ENCODE peak calls at places on chromosomes 1 and 21, in eight cellular contexts. One of them, this sample, is unnamed.

GRCh38 chr1:185739967-185740366 is 5.8 kb downstream of the HMCN1 start:
- DNase-seq in AG04450: no peak
- DNase-seq in WERI-Rb-1: no peak
- DNase-seq in OCI-LY7: no peak
- DNase-seq in heart right ventricle: no peak
- DNase-seq in spleen: no peak
- DNase-seq in cardiac muscle cell: no peak
- DNase-seq in naive thymus-derived CD4-positive, alpha-beta T cell: no peak
- DNase-seq in this sample: no peak

GRCh38 chr1:162416909-162417308 is 5.0 kb upstream of the SH2D1B start:
- DNase-seq in WERI-Rb-1: no peak
- DNase-seq in heart right ventricle: no peak
- DNase-seq in naive thymus-derived CD4-positive, alpha-beta T cell: no peak
- DNase-seq in cardiac muscle cell: no peak
- DNase-seq in spleen: no peak
- DNase-seq in AG04450: no peak
- DNase-seq in OCI-LY7: no peak
- DNase-seq in this sample: no peak

GRCh38 chr1:38242506-38242905 is 195.9 kb upstream of the POU3F1 start:
- DNase-seq in spleen: no peak
- DNase-seq in heart right ventricle: no peak
- DNase-seq in naive thymus-derived CD4-positive, alpha-beta T cell: no peak
- DNase-seq in WERI-Rb-1: no peak
- DNase-seq in cardiac muscle cell: no peak
- DNase-seq in OCI-LY7: no peak
- DNase-seq in AG04450: no peak
- DNase-seq in this sample: no peak

GRCh38 chr1:109629372-109630030 is 9.9 kb downstream of the AMPD2 start:
- DNase-seq in spleen: no peak
- DNase-seq in AG04450: no peak
- DNase-seq in heart right ventricle: no peak
- DNase-seq in WERI-Rb-1: no peak
- DNase-seq in OCI-LY7: no peak
- DNase-seq in naive thymus-derived CD4-positive, alpha-beta T cell: no peak
- DNase-seq in cardiac muscle cell: no peak
- DNase-seq in this sample: no peak

GRCh38 chr1:42209516-42210370 is 45.2 kb upstream of the GUCA2A start:
- DNase-seq in WERI-Rb-1: no peak
- DNase-seq in naive thymus-derived CD4-positive, alpha-beta T cell: no peak
- DNase-seq in AG04450: no peak
- DNase-seq in heart right ventricle: no peak
- DNase-seq in cardiac muscle cell: no peak
- DNase-seq in OCI-LY7: no peak
- DNase-seq in spleen: no peak
- DNase-seq in this sample: no peak

GRCh38 chr21:42705346-42705745 is 51.9 kb downstream of the PDE9A start:
- DNase-seq in spleen: peak; percentile 63
- DNase-seq in AG04450: no peak
- DNase-seq in WERI-Rb-1: no peak
- DNase-seq in cardiac muscle cell: no peak
- DNase-seq in naive thymus-derived CD4-positive, alpha-beta T cell: no peak
- DNase-seq in OCI-LY7: no peak
- DNase-seq in heart right ventricle: no peak
- DNase-seq in this sample: no peak

GRCh38 chr1:154749078-154749760 is 120.9 kb downstream of the KCNN3 start:
- DNase-seq in OCI-LY7: peak; percentile 23
- DNase-seq in cardiac muscle cell: peak; percentile 69
- DNase-seq in spleen: no peak
- DNase-seq in naive thymus-derived CD4-positive, alpha-beta T cell: no peak
- DNase-seq in AG04450: no peak
- DNase-seq in WERI-Rb-1: peak; percentile 62
- DNase-seq in heart right ventricle: no peak
- DNase-seq in this sample: no peak

GRCh38 chr21:32705139-32705538 is 22.7 kb downstream of the SYNJ1 start:
- DNase-seq in heart right ventricle: no peak
- DNase-seq in AG04450: no peak
- DNase-seq in cardiac muscle cell: peak; percentile 28
- DNase-seq in naive thymus-derived CD4-positive, alpha-beta T cell: no peak
- DNase-seq in spleen: no peak
- DNase-seq in OCI-LY7: no peak
- DNase-seq in WERI-Rb-1: no peak
- DNase-seq in this sample: no peak

GRCh38 chr1:247047260-247047659 is 31.4 kb downstream of the ZNF670 start:
- DNase-seq in naive thymus-derived CD4-positive, alpha-beta T cell: no peak
- DNase-seq in spleen: no peak
- DNase-seq in AG04450: no peak
- DNase-seq in WERI-Rb-1: no peak
- DNase-seq in OCI-LY7: no peak
- DNase-seq in cardiac muscle cell: no peak
- DNase-seq in heart right ventricle: no peak
- DNase-seq in this sample: no peak

GRCh38 chr1:247037483-247038320 is 29.8 kb upstream of the ZNF695 start:
- DNase-seq in spleen: no peak
- DNase-seq in naive thymus-derived CD4-positive, alpha-beta T cell: no peak
- DNase-seq in WERI-Rb-1: no peak
- DNase-seq in heart right ventricle: no peak
- DNase-seq in cardiac muscle cell: no peak
- DNase-seq in AG04450: no peak
- DNase-seq in OCI-LY7: no peak
- DNase-seq in this sample: no peak

GRCh38 chr1:247047702-247048101 is 30.9 kb downstream of the ZNF670 start:
- DNase-seq in OCI-LY7: no peak
- DNase-seq in cardiac muscle cell: no peak
- DNase-seq in naive thymus-derived CD4-positive, alpha-beta T cell: no peak
- DNase-seq in spleen: no peak
- DNase-seq in heart right ventricle: no peak
- DNase-seq in WERI-Rb-1: no peak
- DNase-seq in AG04450: no peak
- DNase-seq in this sample: no peak

DNA sequence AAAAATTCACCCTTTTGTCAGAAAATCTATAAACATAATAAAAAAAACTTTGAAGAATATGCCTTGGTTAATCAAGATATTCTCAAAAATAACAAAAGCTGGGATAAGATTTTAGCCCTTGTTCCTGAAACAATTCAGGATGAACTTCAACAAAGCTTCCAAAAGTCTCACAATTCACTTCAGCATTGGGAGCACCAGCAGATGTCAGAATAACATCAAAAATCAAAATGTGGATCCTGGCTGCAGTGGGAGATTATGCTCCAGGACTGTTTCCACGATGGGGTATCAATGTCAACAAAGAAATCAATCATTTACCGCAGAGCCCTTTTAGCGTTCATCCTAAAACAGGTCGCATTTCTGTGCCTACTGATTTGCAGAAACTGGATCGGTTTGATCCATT is 35.2 kb downstream of the ZNF670 start:
- DNase-seq in spleen: no peak
- DNase-seq in OCI-LY7: no peak
- DNase-seq in heart right ventricle: no peak
- DNase-seq in AG04450: no peak
- DNase-seq in cardiac muscle cell: no peak
- DNase-seq in naive thymus-derived CD4-positive, alpha-beta T cell: no peak
- DNase-seq in WERI-Rb-1: no peak
- DNase-seq in this sample: no peak
- H3K9me3 ChIP-seq in spleen: peaks cover 100% of the 10 kb centered on the region
- H3K9me3 ChIP-seq in OCI-LY7: peaks cover 75% of the 10 kb centered on the region
- H3K9me3 ChIP-seq in heart right ventricle: no peaks in the 10 kb centered on the region
- H3K9me3 ChIP-seq in AG04450: peaks cover 36% of the 10 kb centered on the region
- H3K9me3 ChIP-seq in cardiac muscle cell: peaks cover 4% of the 10 kb centered on the region
- H3K9me3 ChIP-seq in naive thymus-derived CD4-positive, alpha-beta T cell: peaks cover 84% of the 10 kb centered on the region
- H3K9me3 ChIP-seq in WERI-Rb-1: peaks cover 31% of the 10 kb centered on the region
- H3K9me3 ChIP-seq in this sample: peaks cover 12% of the 10 kb centered on the region

DNA sequence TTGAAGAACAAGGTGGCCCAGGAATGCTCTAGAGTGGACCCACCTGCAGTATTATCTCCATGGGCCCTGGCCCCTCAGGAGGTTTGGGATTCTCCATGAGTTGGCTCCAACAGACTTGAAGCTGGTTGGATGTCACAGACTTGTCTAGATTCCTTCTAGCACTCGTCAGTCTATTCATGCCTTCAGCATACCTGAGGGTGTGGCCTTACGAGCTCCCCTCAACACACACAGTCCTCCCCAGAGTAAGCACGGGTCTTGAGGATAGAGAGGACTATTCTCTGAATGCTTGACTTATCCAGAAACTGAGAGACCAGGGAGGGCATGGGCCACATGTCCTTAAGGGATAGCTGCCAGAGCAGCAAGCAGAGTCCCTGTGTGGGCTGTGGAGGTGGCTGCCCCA is 45.9 kb upstream of the COL6A1 start:
- DNase-seq in WERI-Rb-1: no peak
- DNase-seq in OCI-LY7: no peak
- DNase-seq in AG04450: no peak
- DNase-seq in naive thymus-derived CD4-positive, alpha-beta T cell: no peak
- DNase-seq in spleen: peak; percentile 28
- DNase-seq in heart right ventricle: no peak
- DNase-seq in cardiac muscle cell: peak; percentile 64
- DNase-seq in this sample: no peak
- H3K9me3 ChIP-seq in WERI-Rb-1: peaks cover 28% of the 10 kb centered on the region
- H3K9me3 ChIP-seq in OCI-LY7: no peaks in the 10 kb centered on the region
- H3K9me3 ChIP-seq in AG04450: peaks cover 34% of the 10 kb centered on the region
- H3K9me3 ChIP-seq in naive thymus-derived CD4-positive, alpha-beta T cell: peaks cover 8% of the 10 kb centered on the region
- H3K9me3 ChIP-seq in spleen: no peaks in the 10 kb centered on the region
- H3K9me3 ChIP-seq in heart right ventricle: no peaks in the 10 kb centered on the region
- H3K9me3 ChIP-seq in cardiac muscle cell: no peaks in the 10 kb centered on the region
- H3K9me3 ChIP-seq in this sample: no peaks in the 10 kb centered on the region

DNA sequence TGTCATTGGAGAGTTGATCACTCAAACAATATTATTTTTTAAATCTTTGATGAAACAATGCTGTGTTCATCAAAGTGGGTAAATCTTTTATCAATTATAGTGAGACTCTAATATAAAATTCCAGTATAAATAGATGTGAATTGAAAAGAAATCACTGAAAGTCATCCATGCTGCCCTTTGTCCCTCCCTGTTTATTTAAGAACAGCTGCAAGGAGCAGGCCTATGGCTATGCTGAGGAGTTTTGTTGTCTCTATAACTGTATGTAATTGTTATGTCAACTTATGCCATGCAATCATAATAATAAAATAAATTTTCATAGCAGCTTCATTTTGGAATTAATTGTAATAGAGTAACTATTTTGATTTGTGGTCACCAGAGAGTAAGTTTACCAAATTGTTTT is 1272.4 kb upstream of the ADGRL4 start:
- DNase-seq in naive thymus-derived CD4-positive, alpha-beta T cell: no peak
- DNase-seq in WERI-Rb-1: no peak
- DNase-seq in AG04450: no peak
- DNase-seq in cardiac muscle cell: no peak
- DNase-seq in spleen: no peak
- DNase-seq in OCI-LY7: no peak
- DNase-seq in heart right ventricle: no peak
- DNase-seq in this sample: no peak
- H3K9me3 ChIP-seq in naive thymus-derived CD4-positive, alpha-beta T cell: no peaks in the 10 kb centered on the region
- H3K9me3 ChIP-seq in WERI-Rb-1: no peaks in the 10 kb centered on the region
- H3K9me3 ChIP-seq in AG04450: no peaks in the 10 kb centered on the region
- H3K9me3 ChIP-seq in cardiac muscle cell: no peaks in the 10 kb centered on the region
- H3K9me3 ChIP-seq in spleen: no peaks in the 10 kb centered on the region
- H3K9me3 ChIP-seq in OCI-LY7: no peaks in the 10 kb centered on the region
- H3K9me3 ChIP-seq in heart right ventricle: no peaks in the 10 kb centered on the region
- H3K9me3 ChIP-seq in this sample: no peaks in the 10 kb centered on the region

DNA sequence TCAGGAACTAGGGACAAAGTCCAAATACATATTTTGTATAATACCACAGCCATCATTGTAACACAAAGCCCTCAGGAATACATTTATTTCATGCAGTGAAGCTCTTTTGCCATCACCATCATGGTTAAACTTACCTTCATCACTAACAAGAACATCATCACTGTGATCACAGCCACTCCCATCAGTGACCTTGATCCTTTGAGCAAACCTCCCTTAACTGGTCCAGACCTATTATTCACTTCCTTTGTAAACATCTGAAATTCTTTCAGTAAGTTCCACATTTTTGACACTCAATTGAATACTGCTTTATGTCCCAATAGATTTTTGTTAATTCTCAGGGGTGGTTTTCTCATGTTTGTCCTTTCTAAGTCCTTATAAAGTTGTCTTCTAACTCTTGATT is 16.2 kb upstream of the KPRP start:
- DNase-seq in spleen: no peak
- DNase-seq in cardiac muscle cell: no peak
- DNase-seq in naive thymus-derived CD4-positive, alpha-beta T cell: no peak
- DNase-seq in heart right ventricle: no peak
- DNase-seq in WERI-Rb-1: no peak
- DNase-seq in OCI-LY7: no peak
- DNase-seq in AG04450: no peak
- DNase-seq in this sample: no peak
- H3K9me3 ChIP-seq in spleen: no peaks in the 10 kb centered on the region
- H3K9me3 ChIP-seq in cardiac muscle cell: no peaks in the 10 kb centered on the region
- H3K9me3 ChIP-seq in naive thymus-derived CD4-positive, alpha-beta T cell: no peaks in the 10 kb centered on the region
- H3K9me3 ChIP-seq in heart right ventricle: no peaks in the 10 kb centered on the region
- H3K9me3 ChIP-seq in WERI-Rb-1: no peaks in the 10 kb centered on the region
- H3K9me3 ChIP-seq in OCI-LY7: no peaks in the 10 kb centered on the region
- H3K9me3 ChIP-seq in AG04450: peaks cover 15% of the 10 kb centered on the region
- H3K9me3 ChIP-seq in this sample: no peaks in the 10 kb centered on the region

GRCh38 chr1:40454873-40455272 is 4.6 kb downstream of the ZFP69B start:
- DNase-seq in cardiac muscle cell: no peak
- DNase-seq in spleen: no peak
- DNase-seq in heart right ventricle: no peak
- DNase-seq in AG04450: no peak
- DNase-seq in OCI-LY7: no peak
- DNase-seq in naive thymus-derived CD4-positive, alpha-beta T cell: no peak
- DNase-seq in WERI-Rb-1: no peak
- DNase-seq in this sample: no peak
- H3K9me3 ChIP-seq in cardiac muscle cell: peaks cover 3% of the 10 kb centered on the region
- H3K9me3 ChIP-seq in spleen: peaks cover 64% of the 10 kb centered on the region
- H3K9me3 ChIP-seq in heart right ventricle: no peaks in the 10 kb centered on the region
- H3K9me3 ChIP-seq in AG04450: peaks cover 36% of the 10 kb centered on the region
- H3K9me3 ChIP-seq in OCI-LY7: peaks cover 66% of the 10 kb centered on the region
- H3K9me3 ChIP-seq in naive thymus-derived CD4-positive, alpha-beta T cell: peaks cover 57% of the 10 kb centered on the region
- H3K9me3 ChIP-seq in WERI-Rb-1: peaks cover 31% of the 10 kb centered on the region
- H3K9me3 ChIP-seq in this sample: peaks cover 26% of the 10 kb centered on the region

GRCh38 chr1:81034366-81034765 is 766.4 kb upstream of the ADGRL2 start:
- DNase-seq in cardiac muscle cell: no peak
- DNase-seq in OCI-LY7: no peak
- DNase-seq in spleen: no peak
- DNase-seq in WERI-Rb-1: no peak
- DNase-seq in AG04450: no peak
- DNase-seq in naive thymus-derived CD4-positive, alpha-beta T cell: no peak
- DNase-seq in heart right ventricle: no peak
- DNase-seq in this sample: no peak
- H3K9me3 ChIP-seq in cardiac muscle cell: no peaks in the 10 kb centered on the region
- H3K9me3 ChIP-seq in OCI-LY7: no peaks in the 10 kb centered on the region
- H3K9me3 ChIP-seq in spleen: no peaks in the 10 kb centered on the region
- H3K9me3 ChIP-seq in WERI-Rb-1: no peaks in the 10 kb centered on the region
- H3K9me3 ChIP-seq in AG04450: no peaks in the 10 kb centered on the region
- H3K9me3 ChIP-seq in naive thymus-derived CD4-positive, alpha-beta T cell: no peaks in the 10 kb centered on the region
- H3K9me3 ChIP-seq in heart right ventricle: no peaks in the 10 kb centered on the region
- H3K9me3 ChIP-seq in this sample: no peaks in the 10 kb centered on the region

DNA sequence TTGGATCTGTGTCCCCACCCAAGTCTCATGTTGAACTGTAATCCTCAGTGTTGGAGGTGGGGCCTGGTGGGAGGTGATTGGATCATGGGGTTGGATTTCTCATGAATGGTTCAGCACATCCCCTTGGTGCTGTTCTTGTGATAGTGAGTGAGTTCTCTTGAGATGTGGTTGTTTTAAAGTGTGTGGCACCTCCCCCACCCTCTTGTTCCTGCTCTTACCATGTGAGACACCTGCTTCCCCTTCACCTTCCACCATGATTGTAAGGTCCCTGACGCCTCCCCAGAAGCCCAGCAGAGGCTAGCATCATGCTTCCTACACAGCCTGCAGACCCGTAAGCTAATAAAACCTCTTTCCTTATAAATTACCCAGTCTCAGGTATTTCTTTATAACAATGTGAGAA is 55.8 kb downstream of the SUSD4 start:
- DNase-seq in spleen: no peak
- DNase-seq in WERI-Rb-1: no peak
- DNase-seq in naive thymus-derived CD4-positive, alpha-beta T cell: no peak
- DNase-seq in AG04450: no peak
- DNase-seq in OCI-LY7: no peak
- DNase-seq in heart right ventricle: no peak
- DNase-seq in cardiac muscle cell: no peak
- DNase-seq in this sample: no peak
- H3K9me3 ChIP-seq in spleen: peaks cover 3% of the 10 kb centered on the region
- H3K9me3 ChIP-seq in WERI-Rb-1: no peaks in the 10 kb centered on the region
- H3K9me3 ChIP-seq in naive thymus-derived CD4-positive, alpha-beta T cell: no peaks in the 10 kb centered on the region
- H3K9me3 ChIP-seq in AG04450: no peaks in the 10 kb centered on the region
- H3K9me3 ChIP-seq in OCI-LY7: no peaks in the 10 kb centered on the region
- H3K9me3 ChIP-seq in heart right ventricle: no peaks in the 10 kb centered on the region
- H3K9me3 ChIP-seq in cardiac muscle cell: no peaks in the 10 kb centered on the region
- H3K9me3 ChIP-seq in this sample: no peaks in the 10 kb centered on the region

GRCh38 chr1:248094884-248095283 is at the start of gene OR2L13:
- DNase-seq in OCI-LY7: no peak
- DNase-seq in heart right ventricle: no peak
- DNase-seq in naive thymus-derived CD4-positive, alpha-beta T cell: no peak
- DNase-seq in AG04450: no peak
- DNase-seq in spleen: no peak
- DNase-seq in cardiac muscle cell: no peak
- DNase-seq in WERI-Rb-1: no peak
- DNase-seq in this sample: no peak
- H3K9me3 ChIP-seq in OCI-LY7: no peaks in the 10 kb centered on the region
- H3K9me3 ChIP-seq in heart right ventricle: no peaks in the 10 kb centered on the region
- H3K9me3 ChIP-seq in naive thymus-derived CD4-positive, alpha-beta T cell: peaks cover 7% of the 10 kb centered on the region
- H3K9me3 ChIP-seq in AG04450: peaks cover 17% of the 10 kb centered on the region
- H3K9me3 ChIP-seq in spleen: no peaks in the 10 kb centered on the region
- H3K9me3 ChIP-seq in cardiac muscle cell: no peaks in the 10 kb centered on the region
- H3K9me3 ChIP-seq in WERI-Rb-1: no peaks in the 10 kb centered on the region
- H3K9me3 ChIP-seq in this sample: no peaks in the 10 kb centered on the region

This sample was measured in T-helper 17 cell.